ENCODE peak calls at places on chromosomes 5 and 9, in seven cellular contexts. Q, J, B, E, A, I and H are unnamed samples.

GRCh38 chr5:351911-352225 is 30.4 kb downstream of the AHRR start:
- DNase-seq in J (no peak), I (no peak), B (no peak), Q (no peak), A (no peak), E (no peak), H (no peak)

GRCh38 chr9:75105019-75105540 is 16.8 kb downstream of the OSTF1 start:
- DNase-seq in Q (no peak), E (no peak), A (no peak), B (no peak), I (no peak), J (no peak), H (no peak)

GRCh38 chr9:135278586-135278985 is 191.1 kb downstream of the OLFM1 start:
- DNase-seq in Q (peak), J (no peak), B (no peak), I (no peak), A (no peak), E (no peak), H (no peak)

GRCh38 chr5:81313278-81313677 is 11.9 kb downstream of the ZCCHC9 start:
- DNase-seq in Q (no peak), I (no peak), E (no peak), J (no peak), B (no peak), A (no peak), H (no peak)

GRCh38 chr5:81234801-81235200 is 1.7 kb downstream of the CKMT2 start:
- DNase-seq in A (no peak), E (no peak), Q (no peak), B (no peak), I (no peak), J (no peak), H (no peak)

GRCh38 chr5:29568028-29568427 is 1625.5 kb upstream of the CDH6 start:
- DNase-seq in J (no peak), A (no peak), E (no peak), Q (no peak), B (no peak), I (no peak), H (no peak)

GRCh38 chr5:81233080-81233634 is at the start of gene CKMT2:
- DNase-seq in B (no peak), E (peak), J (peak), Q (peak), I (peak), A (no peak), H (no peak)

GRCh38 chr9:78292026-78292425 is 4.9 kb upstream of the PSAT1 start:
- DNase-seq in B (no peak), I (no peak), E (no peak), A (no peak), Q (no peak), J (no peak), H (no peak)

GRCh38 chr5:157924931-157925729 is 66.2 kb upstream of the CLINT1 start:
- DNase-seq in I (no peak), A (no peak), Q (no peak), B (no peak), E (no peak), J (no peak), H (no peak)

GRCh38 chr9:129138476-129139232 is 27.4 kb downstream of the PTPA start:
- DNase-seq in A (no peak), B (no peak), I (no peak), E (peak), Q (no peak), J (peak), H (no peak)

GRCh38 chr5:58927174-58927573 is 344.3 kb downstream of the RAB3C start:
- DNase-seq in J (no peak), B (no peak), I (no peak), E (no peak), Q (no peak), A (no peak), H (no peak)

GRCh38 chr5:150411245-150411979 is 1.3 kb downstream of the CD74 start:
- DNase-seq in Q (no peak), A (peak), B (no peak), J (no peak), E (no peak), I (no peak), H (no peak)

GRCh38 chr9:123196124-123196523 is 72.3 kb downstream of the STRBP start:
- DNase-seq in A (no peak), B (no peak), Q (no peak), I (no peak), J (no peak), E (no peak), H (no peak)

GRCh38 chr5:39459091-39459490 is 34.3 kb upstream of the DAB2 start:
- DNase-seq in E (no peak), A (no peak), I (no peak), Q (no peak), B (no peak), J (no peak), H (no peak)

GRCh38 chr5:55338810-55339243 is 31.0 kb downstream of the MTREX start:
- DNase-seq in B (no peak), J (no peak), I (no peak), E (no peak), Q (no peak), A (no peak), H (no peak)

GRCh38 chr9:137200311-137201204 is at the start of gene TPRN:
- DNase-seq in B (peak), E (peak), A (peak), J (peak), I (peak), Q (peak), H (peak)

GRCh38 chr5:177312649-177313181 is 1.0 kb upstream of the MXD3 start:
- DNase-seq in I (no peak), A (no peak), Q (no peak), J (no peak), E (peak), B (no peak), H (peak)

GRCh38 chr9:87237337-87237736 is 260.3 kb upstream of the DAPK1 start:
- DNase-seq in B (no peak), E (no peak), I (no peak), Q (no peak), J (no peak), A (no peak), H (no peak)

GRCh38 chr9:92770005-92770995 is 5.7 kb upstream of the BICD2 start:
- DNase-seq in Q (no peak), E (no peak), B (no peak), I (no peak), J (peak), A (no peak), H (no peak)

GRCh38 chr5:134001938-134002731 is 2.6 kb downstream of the VDAC1 start:
- DNase-seq in E (no peak), A (no peak), Q (no peak), J (no peak), B (no peak), I (no peak), H (no peak)

GRCh38 chr5:137118629-137119028 is 380.5 kb downstream of the SPOCK1 start:
- DNase-seq in J (no peak), B (no peak), Q (no peak), I (no peak), E (no peak), A (no peak), H (no peak)

GRCh38 chr9:90915693-90916092 is 114.1 kb downstream of the SYK start:
- DNase-seq in E (no peak), Q (no peak), B (no peak), A (no peak), I (no peak), J (no peak), H (peak)

GRCh38 chr9:38670542-38671371 is 49.2 kb downstream of the FAM240B start:
- DNase-seq in I (no peak), B (no peak), Q (no peak), E (no peak), A (no peak), J (no peak), H (no peak)

GRCh38 chr9:86387376-86387775 is 33.2 kb upstream of the TUT7 start:
- DNase-seq in Q (no peak), J (no peak), E (no peak), A (no peak), I (no peak), B (no peak), H (no peak)

GRCh38 chr5:170438581-170438980 is 49.4 kb upstream of the KCNMB1 start:
- DNase-seq in J (no peak), B (no peak), Q (no peak), E (no peak), A (no peak), I (no peak), H (no peak)

GRCh38 chr9:91741529-91741928 is 208.5 kb downstream of the ROR2 start:
- DNase-seq in I (no peak), B (no peak), A (no peak), E (no peak), Q (no peak), J (no peak), H (no peak)

GRCh38 chr5:149175346-149176113 is 34.2 kb downstream of the ABLIM3 start:
- DNase-seq in Q (no peak), I (no peak), J (no peak), E (no peak), B (no peak), A (no peak), H (no peak)

GRCh38 chr5:81391-82021 is 10.5 kb upstream of the PLEKHG4B start:
- DNase-seq in A (no peak), Q (no peak), E (peak), I (no peak), B (no peak), J (peak), H (no peak)

GRCh38 chr5:159508344-159508743 is 178.1 kb upstream of the IL12B start:
- DNase-seq in E (no peak), J (no peak), B (no peak), Q (no peak), A (no peak), I (no peak), H (no peak)

GRCh38 chr9:124210697-124211096 is 47.1 kb upstream of the NEK6 start:
- DNase-seq in I (no peak), B (no peak), J (no peak), E (no peak), A (no peak), Q (no peak), H (no peak)

GRCh38 chr9:94139672-94140417 is 55.6 kb downstream of the PTPDC1 start:
- DNase-seq in J (peak), A (no peak), E (peak), Q (no peak), I (no peak), B (peak), H (peak)

GRCh38 chr9:98806394-98807069 is 938 bp upstream of the GALNT12 start:
- DNase-seq in Q (no peak), I (no peak), E (no peak), J (peak), A (no peak), B (no peak), H (no peak)

GRCh38 chr9:127390563-127390962 is 6.4 kb upstream of the SLC2A8 start:
- DNase-seq in I (no peak), J (no peak), Q (no peak), B (no peak), E (no peak), A (no peak), H (no peak)

GRCh38 chr9:79655571-79655970 is 83.8 kb downstream of the TLE4 start:
- DNase-seq in I (no peak), Q (no peak), A (no peak), J (no peak), B (no peak), E (no peak), H (no peak)

GRCh38 chr9:82252116-82252515 is 263.5 kb downstream of the SPATA31D1 start:
- DNase-seq in B (no peak), Q (no peak), E (no peak), A (no peak), J (no peak), I (no peak), H (no peak)

GRCh38 chr5:82760856-82761255 is 316.3 kb downstream of the TMEM167A start:
- DNase-seq in E (no peak), I (no peak), J (no peak), B (no peak), A (no peak), Q (no peak), H (no peak)

GRCh38 chr5:35819656-35820055 is 37.0 kb upstream of the IL7R start:
- DNase-seq in I (no peak), E (no peak), Q (no peak), A (no peak), B (no peak), J (no peak), H (no peak)

GRCh38 chr9:125959980-125960619 is 212.9 kb downstream of the PBX3 start:
- DNase-seq in A (no peak), E (no peak), J (no peak), Q (no peak), I (no peak), B (no peak), H (no peak)